ENCODE peak calls at places on chromosomes 13 and 19, in four cellular contexts. One of them, this sample, is unnamed.

GRCh38 chr19:50325310-50326100 is 3.7 kb downstream of the KCNC3 start:
- DNase-seq in AG08396: peak; percentile 99
- DNase-seq in right cardiac atrium: peak; percentile 86
- DNase-seq in cardiac fibroblast: peak; percentile 46
- DNase-seq in this sample: peak; percentile 75

GRCh38 chr13:110652231-110652730 is 36.9 kb downstream of the NAXD start:
- DNase-seq in AG08396: no peak
- DNase-seq in right cardiac atrium: no peak
- DNase-seq in cardiac fibroblast: no peak
- DNase-seq in this sample: no peak

GRCh38 chr13:112850273-112850672 is 118.7 kb upstream of the MCF2L start:
- DNase-seq in AG08396: no peak
- DNase-seq in right cardiac atrium: no peak
- DNase-seq in cardiac fibroblast: no peak
- DNase-seq in this sample: no peak

GRCh38 chr13:77832339-77833100 is 86.1 kb downstream of the EDNRB start:
- DNase-seq in AG08396: no peak
- DNase-seq in right cardiac atrium: no peak
- DNase-seq in cardiac fibroblast: peak; percentile 63
- DNase-seq in this sample: no peak

GRCh38 chr13:76822691-76823267 is 63.4 kb downstream of the KCTD12 start:
- DNase-seq in AG08396: peak; percentile 37
- DNase-seq in right cardiac atrium: no peak
- DNase-seq in cardiac fibroblast: peak; percentile 77
- DNase-seq in this sample: no peak

GRCh38 chr19:9935409-9936062 is 779 bp downstream of the OLFM2 start:
- DNase-seq in AG08396: no peak
- DNase-seq in right cardiac atrium: no peak
- DNase-seq in cardiac fibroblast: no peak
- DNase-seq in this sample: no peak

GRCh38 chr13:33639640-33640080 is 178.3 kb upstream of the RFC3 start:
- DNase-seq in AG08396: no peak
- DNase-seq in right cardiac atrium: no peak
- DNase-seq in cardiac fibroblast: no peak
- DNase-seq in this sample: no peak

GRCh38 chr19:45011959-45012358 is 10.7 kb downstream of the RELB start:
- DNase-seq in AG08396: no peak
- DNase-seq in right cardiac atrium: no peak
- DNase-seq in cardiac fibroblast: no peak
- DNase-seq in this sample: no peak